ENCODE peak calls at places on chromosomes 3 and 15, in four cellular contexts. One of them, this sample, is unnamed.

GRCh38 chr15:64356443-64357040 is 569 bp upstream of the CSNK1G1 start:
- DNase-seq in K562: no peak
- DNase-seq in WTC11: no peak
- DNase-seq in HepG2: peak
- DNase-seq in this sample: peak

GRCh38 chr3:181756645-181757044 is 44.9 kb downstream of the SOX2 start:
- DNase-seq in K562: no peak
- DNase-seq in WTC11: peak
- DNase-seq in HepG2: no peak
- DNase-seq in this sample: no peak

GRCh38 chr3:104628185-104628789 is 738.4 kb upstream of the ALCAM start:
- DNase-seq in K562: peak
- DNase-seq in WTC11: no peak
- DNase-seq in HepG2: peak
- DNase-seq in this sample: peak

GRCh38 chr3:139434764-139435291 is 41.5 kb downstream of the RBP2 start:
- DNase-seq in K562: no peak
- DNase-seq in WTC11: no peak
- DNase-seq in HepG2: no peak
- DNase-seq in this sample: peak

GRCh38 chr15:39666671-39667070 is 85.8 kb downstream of the THBS1 start:
- DNase-seq in K562: no peak
- DNase-seq in WTC11: no peak
- DNase-seq in HepG2: no peak
- DNase-seq in this sample: no peak

GRCh38 chr3:128062033-128062745 is 10.0 kb downstream of the SEC61A1 start:
- DNase-seq in K562: no peak
- DNase-seq in WTC11: no peak
- DNase-seq in HepG2: no peak
- DNase-seq in this sample: no peak

GRCh38 chr3:107238787-107239186 is 138.5 kb upstream of the CCDC54 start:
- DNase-seq in K562: no peak
- DNase-seq in WTC11: no peak
- DNase-seq in HepG2: no peak
- DNase-seq in this sample: no peak

GRCh38 chr3:51955175-51955892 is at the start of gene GPR62:
- DNase-seq in K562: no peak
- DNase-seq in WTC11: no peak
- DNase-seq in HepG2: no peak
- DNase-seq in this sample: no peak

GRCh38 chr3:50100956-50101845 is 12.5 kb downstream of the RBM5 start:
- DNase-seq in K562: no peak
- DNase-seq in WTC11: no peak
- DNase-seq in HepG2: no peak
- DNase-seq in this sample: no peak

GRCh38 chr3:10548997-10549396 is 43.6 kb upstream of the ATP2B2 start:
- DNase-seq in K562: no peak
- DNase-seq in WTC11: no peak
- DNase-seq in HepG2: no peak
- DNase-seq in this sample: no peak

GRCh38 chr3:153029350-153029749 is 132.7 kb upstream of the RAP2B start:
- DNase-seq in K562: peak
- DNase-seq in WTC11: no peak
- DNase-seq in HepG2: no peak
- DNase-seq in this sample: no peak

GRCh38 chr3:123773681-123774431 is 110.3 kb downstream of the MYLK start:
- DNase-seq in K562: no peak
- DNase-seq in WTC11: no peak
- DNase-seq in HepG2: no peak
- DNase-seq in this sample: no peak

GRCh38 chr3:57557088-57557537 is 1.0 kb downstream of the PDE12 start:
- DNase-seq in K562: peak
- DNase-seq in WTC11: peak
- DNase-seq in HepG2: peak
- DNase-seq in this sample: peak

GRCh38 chr3:66703501-66703900 is 202.7 kb upstream of the LRIG1 start:
- DNase-seq in K562: no peak
- DNase-seq in WTC11: no peak
- DNase-seq in HepG2: no peak
- DNase-seq in this sample: no peak

GRCh38 chr3:71973337-71974030 is 188.5 kb upstream of the PROK2 start:
- DNase-seq in K562: no peak
- DNase-seq in WTC11: no peak
- DNase-seq in HepG2: no peak
- DNase-seq in this sample: no peak

GRCh38 chr3:172329070-172329469 is 119.2 kb downstream of the GHSR start:
- DNase-seq in K562: no peak
- DNase-seq in WTC11: no peak
- DNase-seq in HepG2: no peak
- DNase-seq in this sample: no peak

GRCh38 chr3:140898340-140899180 is 43.1 kb upstream of the SLC25A36 start:
- DNase-seq in K562: peak
- DNase-seq in WTC11: no peak
- DNase-seq in HepG2: peak
- DNase-seq in this sample: peak

GRCh38 chr15:79495716-79496115 is 63.6 kb downstream of the MINAR1 start:
- DNase-seq in K562: no peak
- DNase-seq in WTC11: no peak
- DNase-seq in HepG2: no peak
- DNase-seq in this sample: no peak

GRCh38 chr15:65059369-65059750 is 8.4 kb downstream of the RASL12 start:
- DNase-seq in K562: no peak
- DNase-seq in WTC11: no peak
- DNase-seq in HepG2: no peak
- DNase-seq in this sample: no peak

GRCh38 chr3:112781611-112782010 is 65.1 kb downstream of the CD200R1L start:
- DNase-seq in K562: no peak
- DNase-seq in WTC11: no peak
- DNase-seq in HepG2: no peak
- DNase-seq in this sample: no peak

GRCh38 chr3:14285526-14285925 is 106.9 kb downstream of the LSM3 start:
- DNase-seq in K562: no peak
- DNase-seq in WTC11: no peak
- DNase-seq in HepG2: no peak
- DNase-seq in this sample: no peak

GRCh38 chr3:101950985-101951733 is 101.8 kb downstream of the NFKBIZ start:
- DNase-seq in K562: no peak
- DNase-seq in WTC11: no peak
- DNase-seq in HepG2: no peak
- DNase-seq in this sample: no peak

GRCh38 chr3:173983353-173983752 is 585.8 kb downstream of the NLGN1 start:
- DNase-seq in K562: no peak
- DNase-seq in WTC11: no peak
- DNase-seq in HepG2: no peak
- DNase-seq in this sample: no peak

GRCh38 chr3:184620101-184620798 is 58.7 kb downstream of the EPHB3 start:
- DNase-seq in K562: no peak
- DNase-seq in WTC11: no peak
- DNase-seq in HepG2: no peak
- DNase-seq in this sample: no peak

GRCh38 chr3:335250-335649 is 138.7 kb downstream of the CHL1 start:
- DNase-seq in K562: no peak
- DNase-seq in WTC11: no peak
- DNase-seq in HepG2: no peak
- DNase-seq in this sample: no peak

GRCh38 chr3:127068871-127069270 is 86.0 kb downstream of the PLXNA1 start:
- DNase-seq in K562: no peak
- DNase-seq in WTC11: no peak
- DNase-seq in HepG2: no peak
- DNase-seq in this sample: no peak

GRCh38 chr3:183281126-183281797 is 28.2 kb downstream of the B3GNT5 start:
- DNase-seq in K562: no peak
- DNase-seq in WTC11: no peak
- DNase-seq in HepG2: no peak
- DNase-seq in this sample: no peak
- TF ChIP-seq MAX in K562: no peak
- TF ChIP-seq MAX in WTC11: no peak
- TF ChIP-seq MAX in HepG2: no peak
- TF ChIP-seq MAX in this sample: no peak

GRCh38 chr3:38646630-38647029 is 2.9 kb downstream of the SCN5A start:
- DNase-seq in K562: peak
- DNase-seq in WTC11: no peak
- DNase-seq in HepG2: peak
- DNase-seq in this sample: peak
- TF ChIP-seq HMGXB4 in K562: no peak
- TF ChIP-seq HMGXB4 in WTC11: no peak
- TF ChIP-seq HMGXB4 in HepG2: no peak
- TF ChIP-seq HMGXB4 in this sample: no peak

DNA sequence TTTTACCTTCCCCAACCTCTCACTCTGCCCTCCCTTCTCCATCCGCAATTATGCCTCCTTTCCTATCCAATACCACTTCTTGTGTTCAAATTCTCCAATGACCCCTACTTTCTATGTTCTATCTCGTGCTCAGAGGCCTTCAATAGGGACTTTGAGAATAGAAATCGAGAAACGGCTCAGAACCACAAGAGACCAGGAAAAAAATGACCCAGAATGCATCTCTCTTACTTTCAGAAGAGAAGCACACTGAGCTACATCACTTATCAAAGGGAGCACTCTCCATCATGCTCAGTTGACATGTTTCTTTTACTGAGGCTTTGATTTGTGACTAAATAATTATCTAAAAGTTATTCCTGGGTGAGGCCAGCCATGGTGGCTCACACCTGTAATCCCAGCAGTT is 162.4 kb upstream of the PRICKLE2 start:
- DNase-seq in K562: no peak
- DNase-seq in WTC11: no peak
- DNase-seq in HepG2: no peak
- DNase-seq in this sample: no peak
- TF ChIP-seq MAX in K562: no peak
- TF ChIP-seq MAX in WTC11: no peak
- TF ChIP-seq MAX in HepG2: no peak
- TF ChIP-seq MAX in this sample: no peak

GRCh38 chr3:194780706-194781105 is 95.0 kb downstream of the FAM43A start:
- DNase-seq in K562: no peak
- DNase-seq in WTC11: no peak
- DNase-seq in HepG2: no peak
- DNase-seq in this sample: no peak

GRCh38 chr3:194785315-194785714 is 99.6 kb downstream of the FAM43A start:
- DNase-seq in K562: no peak
- DNase-seq in WTC11: no peak
- DNase-seq in HepG2: no peak
- DNase-seq in this sample: no peak

GRCh38 chr3:194781617-194782016 is 95.9 kb downstream of the FAM43A start:
- DNase-seq in K562: no peak
- DNase-seq in WTC11: no peak
- DNase-seq in HepG2: no peak
- DNase-seq in this sample: no peak

GRCh38 chr3:194784341-194784740 is 98.7 kb downstream of the FAM43A start:
- DNase-seq in K562: no peak
- DNase-seq in WTC11: no peak
- DNase-seq in HepG2: no peak
- DNase-seq in this sample: no peak

GRCh38 chr3:194782767-194783404 is 97.2 kb downstream of the FAM43A start:
- DNase-seq in K562: no peak
- DNase-seq in WTC11: no peak
- DNase-seq in HepG2: peak
- DNase-seq in this sample: no peak
- TF ChIP-seq HMGXB4 in K562: no peak
- TF ChIP-seq HMGXB4 in WTC11: no peak
- TF ChIP-seq HMGXB4 in HepG2: no peak
- TF ChIP-seq HMGXB4 in this sample: no peak

GRCh38 chr3:103372031-103372430 is 937.2 kb downstream of the ZPLD1 start:
- DNase-seq in K562: no peak
- DNase-seq in WTC11: no peak
- DNase-seq in HepG2: no peak
- DNase-seq in this sample: no peak
- TF ChIP-seq MAX in K562: no peak
- TF ChIP-seq MAX in WTC11: no peak
- TF ChIP-seq MAX in HepG2: no peak
- TF ChIP-seq MAX in this sample: no peak

GRCh38 chr3:82386656-82387055 is 625.2 kb upstream of the GBE1 start:
- DNase-seq in K562: no peak
- DNase-seq in WTC11: no peak
- DNase-seq in HepG2: no peak
- DNase-seq in this sample: no peak
- TF ChIP-seq HMGXB4 in K562: no peak
- TF ChIP-seq HMGXB4 in WTC11: no peak
- TF ChIP-seq HMGXB4 in HepG2: no peak
- TF ChIP-seq HMGXB4 in this sample: no peak

GRCh38 chr15:59678620-59679019 is 10.5 kb downstream of the BNIP2 start:
- DNase-seq in K562: no peak
- DNase-seq in WTC11: no peak
- DNase-seq in HepG2: no peak
- DNase-seq in this sample: no peak

GRCh38 chr15:59678171-59678570 is 10.9 kb downstream of the BNIP2 start:
- DNase-seq in K562: no peak
- DNase-seq in WTC11: no peak
- DNase-seq in HepG2: no peak
- DNase-seq in this sample: no peak

GRCh38 chr15:59680346-59680745 is 8.8 kb downstream of the BNIP2 start:
- DNase-seq in K562: no peak
- DNase-seq in WTC11: no peak
- DNase-seq in HepG2: no peak
- DNase-seq in this sample: no peak

GRCh38 chr15:59676565-59676964 is 12.6 kb downstream of the BNIP2 start:
- DNase-seq in K562: no peak
- DNase-seq in WTC11: no peak
- DNase-seq in HepG2: no peak
- DNase-seq in this sample: no peak

GRCh38 chr15:59674501-59674900 is 14.6 kb downstream of the BNIP2 start:
- DNase-seq in K562: no peak
- DNase-seq in WTC11: no peak
- DNase-seq in HepG2: no peak
- DNase-seq in this sample: no peak
- TF ChIP-seq MAX in K562: no peak
- TF ChIP-seq MAX in WTC11: no peak
- TF ChIP-seq MAX in HepG2: no peak
- TF ChIP-seq MAX in this sample: no peak